ENCODE peak calls at places on chromosomes 11 and 22, in four cellular contexts. S is A549, H is K562, D is WTC11. T is an unnamed sample.

GRCh38 chr11:44263711-44264110 is 46.2 kb downstream of the ALX4 start:
- DNase-seq in S (no peak), H (no peak), D (no peak), T (no peak)

GRCh38 chr22:36463783-36464184 is 17.7 kb downstream of the TXN2 start:
- DNase-seq in S (no peak), H (no peak), D (no peak), T (no peak)

GRCh38 chr22:37625737-37626136 is 13.7 kb upstream of the SH3BP1 start:
- DNase-seq in S (no peak), H (no peak), D (no peak), T (no peak)

GRCh38 chr11:122140535-122140934 is 24.5 kb upstream of the BLID start:
- DNase-seq in S (no peak), H (no peak), D (no peak), T (no peak)

GRCh38 chr11:10329935-10330334 is 25.1 kb downstream of the ADM start:
- DNase-seq in S (no peak), H (no peak), D (no peak), T (no peak)

GRCh38 chr22:19756288-19757128 is 4.1 kb upstream of the TBX1 start:
- DNase-seq in S (peak), H (peak), D (peak), T (peak)

GRCh38 chr11:2817431-2817830 is 68.1 kb downstream of the CDKN1C start:
- DNase-seq in S (no peak), H (no peak), D (no peak), T (no peak)

GRCh38 chr22:38193580-38193979 is 8.2 kb upstream of the MAFF start:
- DNase-seq in S (no peak), H (peak), D (no peak), T (no peak)

GRCh38 chr11:131894615-131895544 is 524.5 kb downstream of the NTM start:
- DNase-seq in S (no peak), H (no peak), D (no peak), T (no peak)

GRCh38 chr11:120238968-120239620 is 846 bp upstream of the POU2F3 start:
- DNase-seq in S (no peak), H (no peak), D (no peak), T (no peak)

GRCh38 chr11:70307176-70307575 is 36.7 kb downstream of the PPFIA1 start:
- DNase-seq in S (no peak), H (no peak), D (no peak), T (no peak)

GRCh38 chr11:62921573-62922188 is 518 bp upstream of the CHRM1 start:
- DNase-seq in S (no peak), H (no peak), D (no peak), T (no peak)

GRCh38 chr11:111413849-111414248 is 34.8 kb upstream of the POU2AF1 start:
- DNase-seq in S (no peak), H (no peak), D (no peak), T (no peak)

GRCh38 chr11:130872961-130873360 is 43.3 kb downstream of the SNX19 start:
- DNase-seq in S (no peak), H (no peak), D (no peak), T (no peak)

GRCh38 chr11:36509694-36510566 is at the start of gene TRAF6:
- DNase-seq in S (peak), H (peak), D (peak), T (peak)

GRCh38 chr11:129910360-129910759 is 15.0 kb upstream of the NFRKB start:
- DNase-seq in S (no peak), H (no peak), D (peak), T (no peak)

GRCh38 chr11:121538054-121538453 is 85.3 kb upstream of the SORL1-AS1 start:
- DNase-seq in S (no peak), H (no peak), D (no peak), T (no peak)

GRCh38 chr22:28019360-28019759 is 100.3 kb upstream of the PITPNB start:
- DNase-seq in S (no peak), H (no peak), D (no peak), T (no peak)

GRCh38 chr11:12724301-12725046 is 50.3 kb downstream of the TEAD1 start:
- DNase-seq in S (peak), H (peak), D (peak), T (peak)

GRCh38 chr11:131626761-131627160 is 256.3 kb downstream of the NTM start:
- DNase-seq in S (no peak), H (no peak), D (no peak), T (no peak)

GRCh38 chr22:49209452-49210195 is 618.0 kb downstream of the BRD1 start:
- DNase-seq in S (no peak), H (no peak), D (peak), T (peak)

GRCh38 chr11:110000858-110001257 is 92.3 kb upstream of the ZC3H12C start:
- DNase-seq in S (no peak), H (no peak), D (no peak), T (no peak)

GRCh38 chr22:37138879-37139561 is 10.7 kb downstream of the IL2RB start:
- DNase-seq in S (no peak), H (no peak), D (no peak), T (no peak)

GRCh38 chr11:110952150-110952549 is 239.9 kb upstream of the ARHGAP20 start:
- DNase-seq in S (no peak), H (no peak), D (no peak), T (no peak)

GRCh38 chr22:44429941-44430587 is 68.0 kb downstream of the RTL6 start:
- DNase-seq in S (no peak), H (no peak), D (no peak), T (no peak)

GRCh38 chr11:70771099-70771885 is 373.0 kb downstream of the CTTN start:
- DNase-seq in S (no peak), H (no peak), D (no peak), T (no peak)

DNA sequence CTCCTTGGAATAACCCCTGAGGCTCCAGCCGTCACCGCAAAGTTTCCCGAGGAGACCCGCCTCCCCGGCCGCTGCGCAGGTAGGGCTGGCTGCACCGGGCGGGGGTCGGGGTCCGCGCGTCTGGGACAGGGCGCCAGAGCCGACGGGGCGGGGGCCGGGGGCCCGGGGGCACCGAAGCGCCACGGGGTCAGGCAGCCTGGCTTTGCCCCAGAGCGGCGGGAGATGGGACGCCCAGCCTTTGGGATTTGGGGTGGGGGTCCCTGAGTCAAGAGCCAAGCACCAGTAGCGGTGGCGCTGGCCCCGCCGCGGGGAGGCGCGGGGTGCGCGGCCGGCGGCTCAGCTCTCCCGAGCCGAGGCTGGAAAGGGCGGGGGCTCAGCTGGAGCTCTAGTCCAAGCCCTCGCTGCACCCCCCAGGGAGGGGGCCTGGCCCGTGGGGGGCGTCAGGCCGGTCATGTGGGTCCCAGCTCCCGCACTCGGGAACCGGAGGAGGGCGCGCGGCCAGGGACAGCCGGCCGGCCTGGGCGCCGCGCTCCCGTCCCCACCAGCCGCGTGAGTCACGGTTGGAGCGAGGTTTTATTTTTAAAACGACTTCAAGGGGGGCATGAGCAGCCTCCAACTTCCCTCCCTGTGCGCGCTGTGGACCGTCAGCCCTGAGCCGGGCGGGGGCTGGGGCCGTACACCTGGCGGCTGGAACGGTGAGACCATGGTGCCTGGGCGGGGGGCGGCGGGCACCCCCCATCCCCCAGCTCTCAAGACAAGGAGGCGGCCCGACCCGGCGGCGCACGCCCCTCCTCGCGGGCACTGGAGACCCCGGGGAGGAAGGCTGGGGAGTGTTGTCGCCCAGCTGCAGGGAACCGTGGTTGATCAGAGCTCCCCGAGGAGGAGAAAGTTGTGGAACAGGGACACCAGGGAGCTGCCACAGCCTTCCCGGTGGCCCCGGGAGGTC is 623 bp downstream of the FLRT1 start:
- DNase-seq in S (no peak), H (peak), D (no peak), T (no peak)
- TF ChIP-seq HMGXB4 in S (no peak), H (no peak), D (no peak), T (no peak)

GRCh38 chr22:46754110-46754799 is 8.2 kb upstream of the TBC1D22A start:
- DNase-seq in S (peak), H (peak), D (no peak), T (peak)
- TF ChIP-seq HMGXB4 in S (no peak), H (no peak), D (no peak), T (peak)

DNA sequence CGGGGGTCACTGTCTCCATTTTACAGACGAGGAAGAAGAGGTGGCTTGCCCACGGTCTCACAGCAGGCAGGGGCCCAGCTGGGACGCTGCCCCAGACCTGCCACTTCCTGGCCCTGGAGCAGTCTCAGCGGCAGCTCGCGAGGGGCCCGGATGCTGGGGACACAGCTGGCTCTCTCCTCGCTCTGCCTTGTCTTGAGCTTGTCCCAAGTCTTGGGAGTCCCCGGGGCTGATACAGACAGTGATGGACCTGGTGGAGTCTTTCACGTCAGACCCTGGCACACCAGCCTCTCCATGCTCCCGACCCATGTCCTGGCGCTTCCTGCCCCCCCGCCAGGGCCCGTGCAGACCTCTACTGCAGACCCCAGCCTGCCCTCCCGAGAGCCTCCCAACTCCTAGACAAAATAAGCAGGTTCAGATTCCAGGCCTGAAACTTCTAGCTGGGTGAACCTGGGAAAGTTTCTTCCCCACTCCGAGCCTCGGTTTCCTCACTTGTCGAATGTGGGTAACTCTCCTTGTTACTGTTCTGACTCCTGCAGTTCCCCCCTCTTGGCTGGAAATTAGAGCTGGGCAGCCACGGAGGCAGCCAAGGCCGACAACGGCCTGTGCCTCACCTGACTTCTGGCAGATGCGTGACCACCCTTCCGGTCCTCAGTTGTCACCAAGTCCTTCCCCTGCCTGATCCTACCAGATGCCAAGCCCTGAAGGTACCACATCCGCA is 145.4 kb downstream of the CACNA1I start:
- DNase-seq in S (no peak), H (no peak), D (peak), T (no peak)
- TF ChIP-seq HMGXB4 in S (no peak), H (no peak), D (no peak), T (no peak)

DNA sequence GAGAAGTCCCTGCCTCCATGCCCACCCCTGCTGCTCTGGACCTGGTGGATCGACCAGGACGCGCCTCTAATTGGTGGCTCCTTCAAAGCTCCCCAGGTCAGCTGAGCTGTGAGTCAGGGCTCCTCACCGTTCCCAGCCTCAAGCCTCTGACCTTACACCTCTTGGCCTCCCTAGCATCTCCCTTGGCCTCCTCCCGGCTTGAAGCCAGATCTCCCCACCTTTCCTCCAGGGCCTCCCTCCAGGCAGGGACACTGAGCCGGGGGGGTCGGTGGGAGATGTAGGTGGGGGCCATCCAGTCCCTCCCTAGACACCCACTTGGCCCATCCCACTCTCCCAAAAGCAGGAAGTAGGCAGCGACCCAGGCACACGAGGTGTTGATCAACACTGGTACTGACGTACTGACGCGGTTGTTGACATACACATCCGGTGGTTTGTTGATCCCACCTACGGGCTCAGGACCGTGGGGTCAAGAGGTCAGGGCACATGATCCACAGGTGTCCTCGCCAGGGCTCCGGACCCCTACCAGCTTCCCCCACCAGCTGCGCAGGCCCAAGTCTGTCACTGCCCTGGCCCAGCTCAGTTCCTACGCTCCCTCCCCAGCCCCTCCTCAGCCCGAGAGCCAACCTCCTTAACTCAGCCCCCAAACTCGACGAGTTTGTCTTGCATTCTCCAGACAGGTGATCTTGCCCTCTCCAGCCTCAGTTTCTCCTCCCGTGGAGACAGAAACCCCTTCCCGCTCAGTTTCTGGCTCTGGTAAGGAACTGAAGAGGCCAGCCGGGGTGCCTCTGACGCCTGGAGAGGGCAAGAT is 765 bp downstream of the ATG2A start:
- DNase-seq in S (peak), H (peak), D (no peak), T (peak)
- TF ChIP-seq HMGXB4 in S (no peak), H (no peak), D (no peak), T (no peak)

GRCh38 chr22:39232246-39232645 is 12.5 kb downstream of the PDGFB start:
- DNase-seq in S (no peak), H (no peak), D (no peak), T (no peak)

GRCh38 chr22:39232806-39233735 is 11.7 kb downstream of the PDGFB start:
- DNase-seq in S (no peak), H (no peak), D (no peak), T (no peak)

GRCh38 chr22:39234157-39234793 is 10.5 kb downstream of the PDGFB start:
- DNase-seq in S (no peak), H (no peak), D (no peak), T (no peak)

GRCh38 chr22:39234867-39235687 is 9.7 kb downstream of the PDGFB start:
- DNase-seq in S (no peak), H (no peak), D (no peak), T (no peak)

DNA sequence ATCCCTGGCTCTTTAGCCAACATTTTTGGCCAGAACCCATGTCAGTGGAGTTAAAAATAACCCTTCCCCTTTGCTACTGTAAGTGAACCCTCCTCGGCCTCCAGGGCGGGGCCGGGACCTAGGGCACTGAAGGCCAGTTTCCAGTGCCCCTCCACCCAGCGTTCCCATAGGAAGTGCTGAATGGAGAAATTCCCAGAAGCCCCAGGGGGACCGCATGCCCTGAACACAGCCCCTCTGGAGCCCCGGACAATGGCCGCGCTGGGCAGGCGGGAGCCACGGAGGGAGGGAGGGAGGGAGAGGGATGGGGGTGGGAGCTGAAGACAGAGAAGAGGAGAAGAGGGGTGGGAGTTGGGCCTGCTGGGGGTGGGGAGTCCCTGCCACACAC is 11.1 kb downstream of the PDGFB start:
- DNase-seq in S (no peak), H (no peak), D (no peak), T (no peak)
- TF ChIP-seq HMGXB4 in S (no peak), H (no peak), D (no peak), T (no peak)

GRCh38 chr11:128713595-128713994 is 19.7 kb downstream of the FLI1 start:
- DNase-seq in S (no peak), H (no peak), D (no peak), T (no peak)
- TF ChIP-seq HMGXB4 in S (no peak), H (no peak), D (no peak), T (no peak)

GRCh38 chr11:86803136-86803535 is 2.8 kb downstream of the PRSS23 start:
- DNase-seq in S (no peak), H (no peak), D (no peak), T (no peak)
- TF ChIP-seq HMGXB4 in S (no peak), H (no peak), D (no peak), T (no peak)

T was measured in HepG2.